ENCODE peak calls at places on chromosomes 4 and X, in six cellular contexts. One of them, this sample, is unnamed.

GRCh38 chrX:44314259-44314734 is 29.2 kb downstream of the EFHC2 start:
- DNase-seq in iPS DF 6.9: no peak
- DNase-seq in CD4-positive, alpha-beta T cell: no peak
- DNase-seq in HEK293T: no peak
- DNase-seq in colonic mucosa: peak
- DNase-seq in GM04504: no peak
- DNase-seq in this sample: no peak

GRCh38 chr4:15100994-15101695 is 98.9 kb downstream of the CPEB2 start:
- DNase-seq in iPS DF 6.9: no peak
- DNase-seq in CD4-positive, alpha-beta T cell: no peak
- DNase-seq in HEK293T: no peak
- DNase-seq in colonic mucosa: no peak
- DNase-seq in GM04504: no peak
- DNase-seq in this sample: no peak

GRCh38 chr4:155667538-155668511 is 1.2 kb downstream of the GUCY1A1 start:
- DNase-seq in iPS DF 6.9: no peak
- DNase-seq in CD4-positive, alpha-beta T cell: no peak
- DNase-seq in HEK293T: peak
- DNase-seq in colonic mucosa: peak
- DNase-seq in GM04504: no peak
- DNase-seq in this sample: peak

GRCh38 chrX:39688576-39689373 is 409.0 kb downstream of the BCOR start:
- DNase-seq in iPS DF 6.9: no peak
- DNase-seq in CD4-positive, alpha-beta T cell: no peak
- DNase-seq in HEK293T: peak
- DNase-seq in colonic mucosa: peak
- DNase-seq in GM04504: no peak
- DNase-seq in this sample: peak

GRCh38 chr4:147735413-147736301 is 3.8 kb downstream of the ARHGAP10 start:
- DNase-seq in iPS DF 6.9: no peak
- DNase-seq in CD4-positive, alpha-beta T cell: no peak
- DNase-seq in HEK293T: no peak
- DNase-seq in colonic mucosa: no peak
- DNase-seq in GM04504: no peak
- DNase-seq in this sample: no peak

GRCh38 chrX:65723706-65724105 is 56.3 kb downstream of the MSN start:
- DNase-seq in iPS DF 6.9: no peak
- DNase-seq in CD4-positive, alpha-beta T cell: no peak
- DNase-seq in HEK293T: no peak
- DNase-seq in colonic mucosa: no peak
- DNase-seq in GM04504: no peak
- DNase-seq in this sample: no peak

GRCh38 chr4:43331226-43332078 is 438.9 kb downstream of the GRXCR1 start:
- DNase-seq in iPS DF 6.9: no peak
- DNase-seq in CD4-positive, alpha-beta T cell: no peak
- DNase-seq in HEK293T: no peak
- DNase-seq in colonic mucosa: no peak
- DNase-seq in GM04504: peak
- DNase-seq in this sample: no peak

GRCh38 chrX:153454901-153455550 is 9.2 kb upstream of the TREX2 start:
- DNase-seq in iPS DF 6.9: no peak
- DNase-seq in CD4-positive, alpha-beta T cell: no peak
- DNase-seq in HEK293T: no peak
- DNase-seq in colonic mucosa: no peak
- DNase-seq in GM04504: no peak
- DNase-seq in this sample: no peak